ENCODE peak calls at places on chromosomes 13 and 19, in five cellular contexts. One of them, this sample, is unnamed.

GRCh38 chr19:15101479-15102082 is 5.6 kb upstream of the SYDE1 start:
- DNase-seq in amniotic stem cell: peak
- DNase-seq in activated effector memory CD4-positive, alpha-beta T cell treated with anti-CD3 and anti-CD28 coated beads, Interleukin-2, amount 50 U/mL, for 16 hours: peak
- DNase-seq in DMS 273 treated with DMSO at 0.1 percent for 48 hours: no peak
- DNase-seq in fibroblast of mammary gland: peak
- DNase-seq in this sample: no peak

GRCh38 chr19:45496349-45496953 is 396 bp downstream of the RTN2 start:
- DNase-seq in activated effector memory CD4-positive, alpha-beta T cell treated with anti-CD3 and anti-CD28 coated beads, Interleukin-2, amount 50 U/mL, for 16 hours: peak
- DNase-seq in amniotic stem cell: no peak
- DNase-seq in fibroblast of mammary gland: no peak
- DNase-seq in DMS 273 treated with DMSO at 0.1 percent for 48 hours: no peak
- DNase-seq in this sample: no peak

GRCh38 chr19:6828698-6829633 is 56.5 kb downstream of the VAV1 start:
- DNase-seq in amniotic stem cell: no peak
- DNase-seq in fibroblast of mammary gland: no peak
- DNase-seq in DMS 273 treated with DMSO at 0.1 percent for 48 hours: no peak
- DNase-seq in activated effector memory CD4-positive, alpha-beta T cell treated with anti-CD3 and anti-CD28 coated beads, Interleukin-2, amount 50 U/mL, for 16 hours: peak
- DNase-seq in this sample: no peak

GRCh38 chr13:82467626-82468025 is 1414.6 kb downstream of the SLITRK1 start:
- DNase-seq in DMS 273 treated with DMSO at 0.1 percent for 48 hours: no peak
- DNase-seq in activated effector memory CD4-positive, alpha-beta T cell treated with anti-CD3 and anti-CD28 coated beads, Interleukin-2, amount 50 U/mL, for 16 hours: no peak
- DNase-seq in fibroblast of mammary gland: no peak
- DNase-seq in amniotic stem cell: no peak
- DNase-seq in this sample: no peak

GRCh38 chr19:18846862-18847515 is 15.2 kb downstream of the UPF1 start:
- DNase-seq in amniotic stem cell: peak
- DNase-seq in activated effector memory CD4-positive, alpha-beta T cell treated with anti-CD3 and anti-CD28 coated beads, Interleukin-2, amount 50 U/mL, for 16 hours: peak
- DNase-seq in DMS 273 treated with DMSO at 0.1 percent for 48 hours: no peak
- DNase-seq in fibroblast of mammary gland: peak
- DNase-seq in this sample: peak

GRCh38 chr13:51761638-51762350 is 42.2 kb downstream of the DHRS12 start:
- DNase-seq in fibroblast of mammary gland: peak
- DNase-seq in activated effector memory CD4-positive, alpha-beta T cell treated with anti-CD3 and anti-CD28 coated beads, Interleukin-2, amount 50 U/mL, for 16 hours: no peak
- DNase-seq in amniotic stem cell: no peak
- DNase-seq in DMS 273 treated with DMSO at 0.1 percent for 48 hours: no peak
- DNase-seq in this sample: no peak

GRCh38 chr19:46386151-46386550 is 27.2 kb downstream of the CCDC8 start:
- DNase-seq in fibroblast of mammary gland: no peak
- DNase-seq in DMS 273 treated with DMSO at 0.1 percent for 48 hours: no peak
- DNase-seq in amniotic stem cell: no peak
- DNase-seq in activated effector memory CD4-positive, alpha-beta T cell treated with anti-CD3 and anti-CD28 coated beads, Interleukin-2, amount 50 U/mL, for 16 hours: no peak
- DNase-seq in this sample: no peak

GRCh38 chr19:18291590-18292459 is 10.4 kb upstream of the JUND start:
- DNase-seq in DMS 273 treated with DMSO at 0.1 percent for 48 hours: no peak
- DNase-seq in activated effector memory CD4-positive, alpha-beta T cell treated with anti-CD3 and anti-CD28 coated beads, Interleukin-2, amount 50 U/mL, for 16 hours: peak
- DNase-seq in fibroblast of mammary gland: peak
- DNase-seq in amniotic stem cell: no peak
- DNase-seq in this sample: peak

GRCh38 chr13:66405908-66406802 is 824.0 kb downstream of the PCDH9 start:
- DNase-seq in DMS 273 treated with DMSO at 0.1 percent for 48 hours: peak
- DNase-seq in amniotic stem cell: no peak
- DNase-seq in fibroblast of mammary gland: peak
- DNase-seq in activated effector memory CD4-positive, alpha-beta T cell treated with anti-CD3 and anti-CD28 coated beads, Interleukin-2, amount 50 U/mL, for 16 hours: no peak
- DNase-seq in this sample: no peak

This sample was measured in dorsolateral prefrontal cortex.